ENCODE peak calls at places on chromosomes 16 and 17, in five cellular contexts. B, S, E, I and V are unnamed samples.
A peak's percentile ranks its signal among the peaks of the same experiment; 100 is the strongest.

GRCh38 chr17:38507921-38508569 is 79.8 kb downstream of the ARHGAP23 start:
- DNase-seq in E (no peak), I (no peak), S (no peak), B (no peak), V (no peak)

GRCh38 chr17:42132941-42133340 is 10.3 kb downstream of the HSPB9 start:
- DNase-seq in E (no peak), S (no peak), B (peak; percentile 83), I (no peak), V (peak; percentile 81)

GRCh38 chr17:49223517-49224197 is 6.9 kb downstream of the PHOSPHO1 start:
- DNase-seq in B (no peak), E (peak; percentile 49), I (peak; percentile 75), S (peak; percentile 59), V (peak; percentile 11)

GRCh38 chr17:41538565-41538991 is 10.5 kb upstream of the KRT19 start:
- DNase-seq in B (peak; percentile 83), S (no peak), E (no peak), I (no peak), V (no peak)

GRCh38 chr16:55487048-55487803 is 8.2 kb downstream of the MMP2 start:
- DNase-seq in I (peak; percentile 78), E (no peak), S (no peak), B (no peak), V (no peak)

GRCh38 chr16:2482181-2483107 is 7.5 kb downstream of the TBC1D24 start:
- DNase-seq in S (no peak), B (peak; percentile 43), I (peak; percentile 87), E (peak; percentile 59), V (no peak)

GRCh38 chr17:38344127-38344745 is 480 bp upstream of the GPR179 start:
- DNase-seq in E (no peak), I (no peak), S (no peak), B (no peak), V (no peak)

GRCh38 chr16:25192096-25192495 is 24.7 kb upstream of the AQP8 start:
- DNase-seq in S (no peak), B (no peak), I (no peak), E (no peak), V (no peak)

GRCh38 chr16:35207059-35207999 is 1747.9 kb downstream of the TP53TG3F start:
- DNase-seq in I (no peak), E (no peak), B (no peak), S (no peak), V (no peak)

GRCh38 chr17:13931111-13931526 is 138.2 kb upstream of the COX10 start:
- DNase-seq in I (no peak), B (no peak), E (no peak), S (no peak), V (no peak)
- H3K27ac ChIP-seq in I (peak overlapping the region; percentile 39), B (no peak overlapping the region), E (peak overlapping the region; percentile 38), S (no peak overlapping the region), V (peak overlapping the region; percentile 32)

GRCh38 chr17:64229815-64230550 is 33.1 kb downstream of the TEX2 start:
- DNase-seq in B (no peak), E (no peak), I (no peak), S (no peak), V (no peak)
- H3K27ac ChIP-seq in B (peak overlapping the region; percentile 67), E (peak overlapping the region; percentile 34), I (peak overlapping the region; percentile 72), S (no peak overlapping the region), V (peak overlapping the region; percentile 10)

DNA sequence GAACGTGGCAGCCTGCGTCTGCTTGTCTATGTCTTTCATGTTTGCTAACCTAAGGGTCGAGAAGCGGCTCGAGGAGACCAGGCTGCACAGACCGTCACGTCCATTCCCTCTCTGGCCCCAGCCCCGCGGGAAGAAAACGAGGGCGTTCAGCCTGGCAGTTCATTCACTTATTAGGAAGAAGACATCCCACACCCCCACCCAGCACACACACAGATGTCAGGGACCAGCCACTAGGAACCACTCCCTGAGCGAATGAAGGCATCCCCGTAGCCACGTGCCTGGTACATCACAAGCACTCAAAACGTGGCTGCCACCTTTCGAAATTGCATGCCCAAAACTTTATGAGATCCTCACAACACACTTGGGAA is 712 bp upstream of the MTHFSD start:
- DNase-seq in E (no peak), I (no peak), B (no peak), S (no peak), V (no peak)
- H3K27ac ChIP-seq in E (peak overlapping the region; percentile 93), I (peak overlapping the region; percentile 94), B (peak overlapping the region; percentile 81), S (no peak overlapping the region), V (peak overlapping the region; percentile 73)

DNA sequence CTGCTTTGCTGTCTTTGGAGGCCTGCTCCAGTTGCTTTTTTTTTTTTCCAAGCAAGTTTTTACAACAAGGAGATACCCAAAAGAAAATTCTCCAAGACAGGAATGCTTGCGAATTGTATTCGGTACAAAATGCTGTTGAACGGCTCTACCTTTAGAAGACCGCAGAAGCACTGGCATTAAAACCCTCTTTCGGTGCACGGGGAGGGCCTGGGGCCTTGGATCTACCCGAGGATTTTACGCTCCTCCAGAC is 1.3 kb upstream of the HELZ start:
- DNase-seq in S (no peak), I (no peak), E (no peak), B (no peak), V (no peak)
- H3K27ac ChIP-seq in S (no peak overlapping the region), I (no peak overlapping the region), E (peak overlapping the region; percentile 91), B (peak overlapping the region; percentile 89), V (no peak overlapping the region)

DNA sequence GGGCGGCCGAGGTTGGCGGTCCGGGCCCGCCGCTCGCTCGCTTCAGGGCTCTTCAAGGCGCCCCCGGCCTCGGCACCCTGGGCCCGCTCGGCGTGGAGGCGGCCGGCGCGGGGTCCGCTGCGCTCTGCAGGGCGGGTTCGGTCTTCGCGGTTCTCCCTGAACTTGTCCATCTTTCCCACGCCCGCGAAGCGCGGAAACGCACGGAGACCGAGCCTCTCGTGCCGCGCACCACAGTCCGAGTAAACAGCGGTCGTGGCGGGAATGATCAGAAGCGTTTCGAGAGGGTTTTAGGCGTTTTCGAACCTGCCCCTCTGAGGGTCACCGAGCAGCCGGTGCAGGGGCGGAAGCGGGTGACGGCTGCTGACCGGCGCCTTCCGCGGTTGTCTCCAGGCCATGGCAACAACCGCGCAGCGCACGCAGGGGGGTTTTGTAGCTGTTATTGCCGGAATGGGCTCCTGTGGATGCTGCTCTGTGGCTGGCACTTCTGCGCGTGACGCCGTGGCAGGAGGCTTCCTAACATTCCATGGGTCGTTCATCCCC is 414 bp downstream of the NARF start:
- DNase-seq in S (peak; percentile 47), I (peak; percentile 64), E (no peak), B (peak; percentile 11), V (no peak)
- H3K27ac ChIP-seq in S (peak overlapping the region; percentile 89), I (peak overlapping the region; percentile 99), E (peak overlapping the region; percentile 100), B (peak overlapping the region; percentile 9), V (peak overlapping the region; percentile 80)

DNA sequence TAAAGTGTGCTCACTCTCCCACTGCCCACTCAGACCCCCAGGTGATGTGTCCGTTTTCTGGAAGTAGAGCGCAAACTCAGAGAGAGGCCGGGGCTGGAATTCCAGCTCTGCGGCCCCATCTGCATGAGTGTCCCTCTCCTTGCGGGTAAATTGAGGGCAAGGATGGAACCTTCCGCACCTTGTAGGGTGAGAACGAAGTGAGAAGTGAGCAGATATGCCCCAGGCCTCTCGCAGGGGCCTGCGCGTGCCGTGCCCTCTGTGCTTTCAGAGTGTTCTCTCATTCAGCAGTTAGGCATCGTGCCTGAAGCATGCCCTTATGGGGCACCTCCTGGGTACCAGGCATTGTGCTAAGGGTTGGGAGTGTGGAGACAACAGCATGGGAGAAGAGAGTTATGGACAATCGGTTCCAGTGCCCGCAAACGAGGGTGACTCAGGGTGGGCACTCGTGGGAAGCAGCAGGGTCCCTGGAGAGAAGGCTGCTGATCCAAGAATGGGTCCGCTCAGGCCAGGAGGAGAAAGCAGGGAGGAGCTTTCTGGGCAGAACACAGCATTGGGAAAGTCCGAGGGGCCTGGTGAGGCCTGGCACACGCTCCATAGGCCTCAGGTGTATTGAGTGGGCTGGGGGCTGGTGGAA is 23.8 kb downstream of the CMIP start:
- DNase-seq in S (no peak), I (no peak), E (no peak), B (no peak), V (no peak)
- H3K27ac ChIP-seq in S (peak overlapping the region; percentile 96), I (no peak overlapping the region), E (peak overlapping the region; percentile 31), B (no peak overlapping the region), V (no peak overlapping the region)

GRCh38 chr16:48350716-48351115 is 34.5 kb downstream of the SIAH1 start:
- DNase-seq in I (no peak), B (peak; percentile 56), S (no peak), E (no peak), V (no peak)

GRCh38 chr16:48354877-48355585 is 30.2 kb downstream of the SIAH1 start:
- DNase-seq in I (no peak), B (no peak), E (no peak), S (no peak), V (no peak)

GRCh38 chr16:48352648-48353347 is 32.4 kb downstream of the SIAH1 start:
- DNase-seq in S (no peak), B (peak; percentile 16), E (no peak), I (no peak), V (no peak)

GRCh38 chr16:48356633-48357376 is 28.4 kb downstream of the SIAH1 start:
- DNase-seq in S (no peak), B (no peak), E (no peak), I (no peak), V (no peak)

DNA sequence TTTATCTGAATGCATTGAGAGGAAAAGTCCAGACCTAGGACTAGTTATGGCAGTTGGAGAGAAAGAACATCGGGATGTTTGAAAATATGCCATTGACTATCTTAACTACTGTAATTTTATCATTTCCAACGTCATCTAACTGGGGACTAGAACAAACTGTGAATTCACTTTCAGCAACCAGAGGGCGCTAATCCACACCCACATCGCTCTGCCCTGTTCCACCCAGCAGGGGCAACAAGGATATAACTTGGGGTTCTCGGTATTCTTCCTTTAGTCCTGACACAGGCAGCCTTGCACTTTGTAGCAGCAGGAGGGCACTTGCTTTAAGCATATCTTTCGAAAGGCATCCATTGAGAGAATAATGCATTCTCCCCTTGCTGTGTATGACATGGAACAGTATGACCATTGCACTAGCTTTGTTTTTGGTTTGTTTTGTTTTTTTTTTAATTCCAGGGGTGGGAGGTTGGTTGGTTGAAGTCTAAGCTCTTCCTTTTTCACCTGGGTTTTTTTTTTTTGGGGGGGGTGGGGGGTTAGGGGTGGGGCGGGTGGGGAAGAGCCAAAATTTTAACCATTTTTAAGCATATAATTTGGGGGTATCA is 31.5 kb downstream of the SIAH1 start:
- DNase-seq in B (peak; percentile 58), S (peak; percentile 80), E (no peak), I (no peak), V (peak; percentile 35)
- H3K27ac ChIP-seq in B (no peak overlapping the region), S (no peak overlapping the region), E (no peak overlapping the region), I (peak overlapping the region; percentile 58), V (no peak overlapping the region)